ENCODE peak calls at places on chromosomes 3 and 15, in seven cellular contexts. L, Z, T, N, E, S and G are unnamed samples. For H3K4me1, the result is how much of the 10 kb centered on the place peaks cover.

GRCh38 chr3:139251529-139251928 is 92.3 kb upstream of the MRPS22 start:
- DNase-seq in E (no peak), T (no peak), Z (no peak), L (no peak), S (no peak), N (no peak), G (no peak)

GRCh38 chr15:35757790-35758189 is 211.8 kb upstream of the DPH6 start:
- DNase-seq in T (no peak), N (no peak), L (no peak), S (no peak), Z (no peak), E (peak), G (no peak)

GRCh38 chr3:85710490-85710889 is 751.7 kb downstream of the CADM2 start:
- DNase-seq in S (no peak), L (no peak), E (no peak), T (no peak), N (no peak), Z (no peak), G (no peak)

GRCh38 chr3:139317660-139318430 is 26.0 kb upstream of the MRPS22 start:
- DNase-seq in T (no peak), E (peak), N (no peak), Z (no peak), L (peak), S (no peak), G (no peak)

GRCh38 chr15:91113036-91113435 is 13.0 kb downstream of the SV2B start:
- DNase-seq in Z (no peak), N (peak), S (no peak), L (no peak), E (no peak), T (no peak), G (no peak)

GRCh38 chr15:88748081-88748480 is 55.2 kb upstream of the ACAN start:
- DNase-seq in L (no peak), S (no peak), T (no peak), E (no peak), N (no peak), Z (no peak), G (no peak)

GRCh38 chr3:19815805-19816204 is 118.2 kb downstream of the EFHB start:
- DNase-seq in E (no peak), T (no peak), S (no peak), Z (no peak), L (no peak), N (peak), G (no peak)

GRCh38 chr3:16817201-16817600 is 67.6 kb upstream of the PLCL2 start:
- DNase-seq in Z (no peak), S (no peak), E (no peak), T (no peak), L (no peak), N (no peak), G (peak)

GRCh38 chr3:66038726-66039589 is at the start of gene MAGI1:
- DNase-seq in T (peak), Z (peak), N (peak), S (no peak), E (peak), L (peak), G (peak)

GRCh38 chr3:29164825-29165224 is 116.0 kb upstream of the RBMS3 start:
- DNase-seq in Z (no peak), N (no peak), E (no peak), L (no peak), T (no peak), S (no peak), G (no peak)

GRCh38 chr3:161067346-161067745 is 37.8 kb downstream of the B3GALNT1 start:
- DNase-seq in S (no peak), Z (no peak), L (no peak), T (no peak), E (no peak), N (no peak), G (no peak)

GRCh38 chr3:59514865-59515482 is 465.1 kb upstream of the CFAP20DC start:
- DNase-seq in N (peak), Z (no peak), L (no peak), S (peak), E (no peak), T (no peak), G (no peak)

GRCh38 chr3:112086018-112086854 is at the start of gene C3orf52:
- DNase-seq in Z (peak), S (peak), N (peak), E (peak), L (peak), T (peak), G (peak)

GRCh38 chr3:46184469-46184868 is 23.6 kb downstream of the CCR1 start:
- DNase-seq in E (no peak), L (no peak), Z (no peak), T (no peak), N (no peak), S (no peak), G (no peak)

GRCh38 chr15:39720721-39721611 is 61.7 kb downstream of the FSIP1 start:
- DNase-seq in N (peak), S (no peak), T (no peak), E (no peak), Z (no peak), L (peak), G (peak)

GRCh38 chr3:159263750-159264561 is 462.1 kb downstream of the MFSD1 start:
- DNase-seq in S (no peak), Z (no peak), E (peak), T (no peak), L (peak), N (peak), G (peak)

GRCh38 chr3:194140520-194141414 is 4.8 kb downstream of the HES1 start:
- DNase-seq in N (peak), T (peak), Z (peak), L (peak), E (peak), S (no peak), G (peak)

GRCh38 chr15:28098766-28099554 is at the start of gene OCA2:
- DNase-seq in L (peak), S (peak), T (peak), N (peak), Z (peak), E (peak), G (peak)

GRCh38 chr3:157472648-157473047 is 30.6 kb downstream of the VEPH1 start:
- DNase-seq in T (no peak), L (no peak), S (no peak), N (no peak), E (no peak), Z (no peak), G (no peak)

GRCh38 chr3:9231488-9231887 is 18.0 kb downstream of the SRGAP3 start:
- DNase-seq in E (no peak), Z (no peak), T (no peak), N (no peak), L (no peak), S (no peak), G (no peak)

GRCh38 chr15:40146037-40146436 is 14.8 kb upstream of the BUB1B start:
- DNase-seq in S (no peak), L (no peak), Z (no peak), E (no peak), T (no peak), N (peak), G (no peak)

GRCh38 chr3:152930516-152930915 is 95.6 kb downstream of the P2RY1 start:
- DNase-seq in N (no peak), L (no peak), S (no peak), E (no peak), Z (no peak), T (no peak), G (no peak)

GRCh38 chr3:157514371-157514919 is 11.2 kb upstream of the VEPH1 start:
- DNase-seq in T (no peak), L (no peak), S (no peak), N (no peak), Z (no peak), E (no peak), G (no peak)

GRCh38 chr15:77097317-77097721 is 26.4 kb upstream of the TSPAN3 start:
- DNase-seq in L (no peak), T (no peak), N (no peak), Z (no peak), E (no peak), S (no peak), G (peak)

GRCh38 chr3:186942168-186942567 is 11.8 kb downstream of the ST6GAL1 start:
- DNase-seq in L (no peak), S (no peak), T (no peak), N (no peak), E (no peak), Z (no peak), G (no peak)
- H3K4me1 ChIP-seq in L (under half), S (under half), T (half or more), N (under half), E (under half), Z (under half), G (under half)

GRCh38 chr3:184560992-184561328 is 625 bp upstream of the EPHB3 start:
- DNase-seq in N (no peak), L (no peak), T (no peak), Z (peak), S (no peak), E (no peak), G (no peak)
- H3K27ac ChIP-seq in N (no peak), L (no peak), T (peak), Z (no peak), S (no peak), E (peak), G (no peak)

DNA sequence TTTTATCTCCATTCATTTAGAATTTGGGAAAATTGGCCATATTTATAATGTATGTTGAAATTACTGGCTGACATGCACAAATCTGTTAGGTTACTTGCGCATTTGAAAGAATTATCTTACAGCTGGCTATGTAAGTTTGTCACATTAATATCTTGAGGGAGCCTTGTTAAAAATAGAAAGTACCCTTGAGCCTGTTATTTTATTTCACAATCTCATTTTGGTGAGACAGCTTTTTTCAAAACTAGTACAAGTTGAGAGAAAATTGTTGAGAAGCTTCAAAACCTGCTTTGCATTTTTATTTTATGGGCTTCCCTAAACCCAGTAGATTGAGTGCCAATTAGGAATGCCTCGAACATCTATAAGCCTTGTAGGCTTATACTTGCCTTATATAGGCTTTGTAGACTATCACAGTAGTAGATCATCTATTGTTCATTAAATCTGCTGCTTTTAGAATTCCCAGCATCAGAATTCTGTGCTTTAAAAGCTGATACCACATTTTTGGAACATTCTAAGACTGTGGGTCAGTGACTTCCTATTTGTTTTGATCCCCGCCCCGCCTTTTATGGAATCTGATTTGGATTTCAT is 6.3 kb downstream of the IDH3A start:
- DNase-seq in L (no peak), E (no peak), Z (no peak), S (no peak), N (no peak), T (no peak), G (no peak)
- H3K4me3 ChIP-seq in L (no peak), E (no peak), Z (no peak), S (no peak), N (no peak), T (peak), G (no peak)

DNA sequence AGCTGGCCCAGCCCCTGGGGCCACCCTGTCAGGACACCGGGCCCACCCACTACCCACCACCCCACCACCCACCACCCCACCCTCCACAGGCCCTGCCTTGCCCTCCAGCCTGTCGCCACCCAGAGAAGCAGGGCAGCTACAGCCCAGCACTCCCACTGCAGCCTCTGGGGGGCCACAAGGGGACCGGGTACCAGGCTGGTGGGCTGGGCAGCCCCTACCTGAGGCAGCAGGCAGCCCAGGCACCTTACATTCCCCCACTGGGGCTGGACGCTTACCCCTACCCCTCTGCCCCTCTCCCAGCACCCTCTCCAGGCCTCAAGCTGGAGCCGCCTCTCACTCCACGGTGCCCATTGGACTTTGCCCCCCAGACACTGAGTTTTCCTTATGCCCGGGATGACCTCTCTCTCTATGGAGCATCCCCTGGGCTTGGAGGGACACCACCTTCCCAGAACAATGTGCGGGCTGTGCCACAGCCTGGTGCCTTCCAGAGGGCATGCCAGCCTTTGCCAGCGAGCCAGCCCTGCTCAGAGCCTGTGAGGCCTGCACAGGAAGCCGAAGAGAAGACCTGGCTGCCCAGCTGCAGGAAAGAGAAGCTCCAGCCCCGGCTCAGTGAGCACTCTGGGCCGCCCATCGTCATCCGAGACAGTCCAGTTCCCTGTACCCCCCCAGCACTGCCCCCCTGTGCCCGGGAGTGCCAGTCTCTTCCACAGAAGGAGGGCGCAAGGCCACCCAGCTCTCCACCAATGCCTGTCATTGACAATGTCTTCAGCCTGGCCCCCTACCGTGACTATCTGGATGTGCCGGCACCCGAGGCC is 5.3 kb downstream of the C15orf39 start:
- DNase-seq in E (no peak), N (no peak), L (no peak), Z (no peak), T (no peak), S (no peak), G (no peak)
- H3K4me1 ChIP-seq in E (under half), N (under half), L (under half), Z (half or more), T (half or more), S (under half), G (under half)

GRCh38 chr15:63791236-63791635 is 42.5 kb downstream of the HERC1 start:
- DNase-seq in Z (no peak), E (no peak), L (no peak), T (no peak), S (no peak), N (no peak), G (no peak)
- H3K27ac ChIP-seq in Z (no peak), E (no peak), L (no peak), T (no peak), S (no peak), N (no peak), G (no peak)

GRCh38 chr3:189944285-189945145 is 176.2 kb downstream of the P3H2 start:
- DNase-seq in T (no peak), L (peak), Z (no peak), N (no peak), S (no peak), E (no peak), G (no peak)
- H3K4me3 ChIP-seq in T (no peak), L (no peak), Z (no peak), N (no peak), S (no peak), E (no peak), G (no peak)

GRCh38 chr15:41954036-41954435 is 18.3 kb downstream of the EHD4 start:
- DNase-seq in N (no peak), E (no peak), L (no peak), T (no peak), Z (no peak), S (no peak), G (no peak)
- H3K4me1 ChIP-seq in N (under half), E (half or more), L (half or more), T (half or more), Z (under half), S (under half), G (under half)

DNA sequence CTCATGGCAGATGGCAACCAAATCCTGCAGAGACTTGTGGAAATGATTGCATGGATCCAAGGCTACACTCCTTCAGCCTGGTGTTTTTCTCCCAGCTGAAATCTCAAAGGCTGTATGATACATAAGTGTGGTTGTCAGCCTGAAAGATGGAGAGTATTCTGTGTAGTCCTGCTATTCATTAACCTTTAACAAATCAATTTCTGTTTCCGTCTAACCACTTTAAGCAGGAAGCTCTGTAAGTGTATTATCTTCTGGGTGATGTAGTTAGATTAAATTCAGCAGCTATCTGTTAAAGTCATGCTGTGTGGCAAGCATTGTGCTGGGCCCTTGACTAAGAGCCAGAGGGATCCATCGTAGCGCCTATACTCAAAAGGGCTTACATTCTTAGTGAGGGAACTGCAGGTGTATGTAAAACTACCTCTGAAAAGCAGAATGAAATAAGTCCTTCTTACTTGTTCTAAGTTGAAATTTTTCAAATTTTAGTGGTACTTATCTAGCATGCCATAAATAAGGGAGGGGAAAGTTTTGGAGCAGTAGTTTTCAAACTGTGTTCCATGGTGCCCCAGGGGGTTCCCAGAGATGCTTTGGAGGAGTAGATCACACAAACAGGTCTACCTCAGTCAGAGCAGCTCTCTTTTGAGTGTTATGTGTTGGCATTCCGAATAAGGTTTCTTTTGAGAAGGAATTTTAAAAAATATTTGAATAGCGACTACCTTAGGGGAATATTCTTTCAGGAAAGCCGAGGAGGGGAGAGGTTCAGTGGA is 28.9 kb downstream of the HACD3 start:
- DNase-seq in Z (no peak), S (no peak), N (no peak), T (no peak), E (no peak), L (no peak), G (no peak)
- H3K27ac ChIP-seq in Z (no peak), S (no peak), N (no peak), T (no peak), E (no peak), L (no peak), G (no peak)